ENCODE peak calls at places on chromosomes 5 and 9, in six cellular contexts. One of them, this sample, is unnamed.

GRCh38 chr5:79794347-79794746 is 104.7 kb downstream of the CMYA5 start:
- DNase-seq in transverse colon: no peak
- DNase-seq in HCT116: no peak
- DNase-seq in esophagus squamous epithelium: no peak
- DNase-seq in breast epithelium: no peak
- DNase-seq in stomach: no peak
- DNase-seq in this sample: no peak

GRCh38 chr5:120512068-120512467 is 48.0 kb downstream of the PRR16 start:
- DNase-seq in transverse colon: no peak
- DNase-seq in HCT116: no peak
- DNase-seq in esophagus squamous epithelium: no peak
- DNase-seq in breast epithelium: no peak
- DNase-seq in stomach: no peak
- DNase-seq in this sample: no peak

GRCh38 chr5:124393564-124394379 is 352.7 kb downstream of the ZNF608 start:
- DNase-seq in transverse colon: no peak
- DNase-seq in HCT116: no peak
- DNase-seq in esophagus squamous epithelium: no peak
- DNase-seq in breast epithelium: no peak
- DNase-seq in stomach: no peak
- DNase-seq in this sample: no peak

GRCh38 chr5:166695311-166695710 is 1596.1 kb upstream of the WWC1 start:
- DNase-seq in transverse colon: no peak
- DNase-seq in HCT116: no peak
- DNase-seq in esophagus squamous epithelium: no peak
- DNase-seq in breast epithelium: no peak
- DNase-seq in stomach: no peak
- DNase-seq in this sample: no peak

GRCh38 chr9:25677301-25678146 is 720 bp downstream of the TUSC1 start:
- DNase-seq in transverse colon: peak
- DNase-seq in HCT116: no peak
- DNase-seq in esophagus squamous epithelium: no peak
- DNase-seq in breast epithelium: peak
- DNase-seq in stomach: peak
- DNase-seq in this sample: peak

GRCh38 chr9:86288501-86288900 is 6.2 kb upstream of the ISCA1 start:
- DNase-seq in transverse colon: no peak
- DNase-seq in HCT116: no peak
- DNase-seq in esophagus squamous epithelium: no peak
- DNase-seq in breast epithelium: no peak
- DNase-seq in stomach: no peak
- DNase-seq in this sample: no peak

GRCh38 chr5:1435369-1435768 is 9.9 kb downstream of the SLC6A3 start:
- DNase-seq in transverse colon: no peak
- DNase-seq in HCT116: no peak
- DNase-seq in esophagus squamous epithelium: no peak
- DNase-seq in breast epithelium: no peak
- DNase-seq in stomach: no peak
- DNase-seq in this sample: no peak

GRCh38 chr9:127767405-127767804 is 11.1 kb downstream of the SH2D3C start:
- DNase-seq in transverse colon: no peak
- DNase-seq in HCT116: no peak
- DNase-seq in esophagus squamous epithelium: no peak
- DNase-seq in breast epithelium: no peak
- DNase-seq in stomach: no peak
- DNase-seq in this sample: no peak

GRCh38 chr9:114776683-114777399 is 29.0 kb downstream of the TNFSF15 start:
- DNase-seq in transverse colon: no peak
- DNase-seq in HCT116: no peak
- DNase-seq in esophagus squamous epithelium: no peak
- DNase-seq in breast epithelium: no peak
- DNase-seq in stomach: no peak
- DNase-seq in this sample: no peak

GRCh38 chr5:149646564-149646963 is 65.3 kb downstream of the ARHGEF37 start:
- DNase-seq in transverse colon: no peak
- DNase-seq in HCT116: no peak
- DNase-seq in esophagus squamous epithelium: no peak
- DNase-seq in breast epithelium: no peak
- DNase-seq in stomach: no peak
- DNase-seq in this sample: peak

GRCh38 chr5:5454405-5454804 is 31.9 kb downstream of the ICE1 start:
- DNase-seq in transverse colon: no peak
- DNase-seq in HCT116: no peak
- DNase-seq in esophagus squamous epithelium: no peak
- DNase-seq in breast epithelium: no peak
- DNase-seq in stomach: no peak
- DNase-seq in this sample: no peak

DNA sequence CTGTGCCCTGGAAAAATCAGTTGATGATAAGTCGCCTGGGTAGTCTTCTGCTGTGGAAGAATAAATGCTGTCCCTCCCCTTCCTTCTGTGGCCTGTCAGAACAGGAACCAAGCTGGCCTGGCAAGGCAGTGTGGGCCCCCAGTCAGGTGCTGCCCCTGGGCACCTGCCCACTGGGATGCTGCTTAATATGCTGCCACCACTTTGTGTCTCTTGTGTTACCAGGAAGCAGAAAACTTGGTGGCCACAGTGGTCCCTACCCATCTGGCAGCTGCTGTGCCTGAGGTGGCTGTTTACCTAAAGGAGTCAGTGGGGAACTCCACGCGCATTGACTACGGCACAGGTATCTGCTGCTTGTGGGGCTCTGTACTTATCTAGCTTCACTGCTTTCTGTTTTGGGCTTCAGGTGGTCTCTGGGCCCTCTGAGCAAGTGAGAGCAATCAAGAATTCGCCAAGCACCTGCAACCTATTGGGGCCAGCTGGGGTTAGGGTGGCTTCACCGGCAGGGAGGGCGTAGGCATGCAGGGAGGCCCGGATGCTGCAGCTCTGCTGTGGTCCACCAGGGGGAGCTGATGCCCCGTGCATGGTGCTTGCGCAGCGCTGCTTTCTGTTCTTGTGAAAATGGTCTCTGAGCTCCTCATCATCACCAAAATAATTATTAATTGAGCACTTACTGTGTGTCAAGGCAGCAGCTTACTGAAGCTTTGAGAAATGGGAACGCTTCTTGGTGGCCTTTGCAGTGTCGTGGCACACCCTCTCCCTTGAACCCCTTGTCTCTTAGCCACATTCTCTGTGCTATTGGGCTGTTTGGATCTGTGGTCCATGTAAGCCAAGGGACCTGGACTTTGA is 20.3 kb downstream of the PTPA start:
- DNase-seq in transverse colon: peak
- DNase-seq in HCT116: peak
- DNase-seq in esophagus squamous epithelium: no peak
- DNase-seq in breast epithelium: peak
- DNase-seq in stomach: peak
- DNase-seq in this sample: peak
- TF ChIP-seq POLR2A in transverse colon: no peak
- TF ChIP-seq POLR2A in HCT116: no peak
- TF ChIP-seq POLR2A in esophagus squamous epithelium: no peak
- TF ChIP-seq POLR2A in breast epithelium: no peak
- TF ChIP-seq POLR2A in stomach: no peak
- TF ChIP-seq POLR2A in this sample: no peak

GRCh38 chr5:131379071-131379538 is 115.3 kb downstream of the CDC42SE2 start:
- DNase-seq in transverse colon: no peak
- DNase-seq in HCT116: no peak
- DNase-seq in esophagus squamous epithelium: no peak
- DNase-seq in breast epithelium: no peak
- DNase-seq in stomach: no peak
- DNase-seq in this sample: no peak
- TF ChIP-seq POLR2A in transverse colon: no peak
- TF ChIP-seq POLR2A in HCT116: no peak
- TF ChIP-seq POLR2A in esophagus squamous epithelium: no peak
- TF ChIP-seq POLR2A in breast epithelium: no peak
- TF ChIP-seq POLR2A in stomach: no peak
- TF ChIP-seq POLR2A in this sample: no peak

DNA sequence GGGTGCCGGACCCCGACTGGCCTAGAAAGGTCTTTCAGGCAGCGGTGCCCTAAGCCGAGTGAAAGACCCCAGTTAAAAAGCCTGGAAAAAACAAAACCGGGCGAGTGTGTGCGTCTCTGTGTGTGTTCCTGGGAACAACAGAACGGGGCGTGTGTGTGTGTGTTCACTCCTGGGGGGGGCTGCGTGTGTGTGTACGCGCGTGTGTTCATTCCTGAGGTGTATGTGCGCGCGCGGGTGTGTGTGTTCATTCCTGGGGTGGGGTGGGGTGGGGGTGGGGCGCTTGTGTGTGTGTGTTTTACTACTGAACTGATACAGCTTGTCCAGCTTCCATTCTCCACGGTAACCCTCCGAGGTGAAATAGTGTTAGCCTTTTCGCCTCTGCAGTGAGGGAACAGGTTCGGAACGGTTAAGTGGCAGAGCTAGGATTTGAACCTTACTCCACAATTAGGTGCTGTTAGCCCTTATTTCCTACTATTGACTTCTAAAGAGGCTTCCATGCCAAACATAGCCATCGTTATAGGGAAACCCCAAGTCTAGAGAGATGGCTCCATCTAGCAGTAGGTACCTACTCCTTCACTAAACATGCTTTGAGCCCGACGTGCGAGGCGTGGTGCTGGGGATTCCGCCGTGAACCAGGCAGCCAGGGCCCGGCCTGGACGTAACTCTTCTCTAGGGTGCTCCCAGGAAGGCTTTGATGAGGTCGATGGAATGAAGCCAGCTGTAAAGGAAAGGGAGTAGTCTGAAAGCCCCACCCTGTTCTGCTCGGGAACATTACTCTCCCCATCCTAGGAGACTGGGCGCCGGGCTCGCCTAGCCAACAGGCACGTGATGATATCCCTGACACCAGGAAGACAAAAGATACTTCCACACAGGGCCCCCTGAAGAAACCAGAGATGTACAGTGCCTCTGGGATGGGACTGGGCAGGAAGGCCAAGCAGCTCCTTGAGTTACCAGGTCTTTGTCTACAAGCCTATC is 734 bp upstream of the SKP1 start:
- DNase-seq in transverse colon: peak
- DNase-seq in HCT116: peak
- DNase-seq in esophagus squamous epithelium: peak
- DNase-seq in breast epithelium: peak
- DNase-seq in stomach: peak
- DNase-seq in this sample: peak
- TF ChIP-seq POLR2A in transverse colon: peak
- TF ChIP-seq POLR2A in HCT116: peak
- TF ChIP-seq POLR2A in esophagus squamous epithelium: peak
- TF ChIP-seq POLR2A in breast epithelium: no peak
- TF ChIP-seq POLR2A in stomach: no peak
- TF ChIP-seq POLR2A in this sample: no peak

DNA sequence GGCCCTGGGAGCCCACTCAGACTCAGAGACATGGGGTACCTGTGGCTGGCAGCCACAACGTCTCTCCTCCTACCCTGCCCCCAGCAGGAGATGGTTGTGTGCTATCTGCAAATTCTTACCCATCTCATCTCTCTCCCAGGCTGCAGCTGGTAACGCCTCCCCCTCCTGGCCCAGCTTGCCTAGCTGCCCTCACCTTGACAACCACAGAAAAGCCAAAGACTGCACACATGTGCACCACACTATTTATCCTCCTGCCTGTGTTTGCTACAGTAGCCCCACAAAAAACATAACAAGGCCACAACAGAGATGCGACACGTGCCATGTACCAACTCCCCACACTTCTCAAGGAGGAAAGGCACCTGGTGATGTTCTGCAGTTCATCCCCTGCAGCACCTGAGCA is 168.9 kb downstream of the C5orf15 start:
- DNase-seq in transverse colon: no peak
- DNase-seq in HCT116: no peak
- DNase-seq in esophagus squamous epithelium: no peak
- DNase-seq in breast epithelium: no peak
- DNase-seq in stomach: no peak
- DNase-seq in this sample: no peak
- TF ChIP-seq POLR2A in transverse colon: no peak
- TF ChIP-seq POLR2A in HCT116: no peak
- TF ChIP-seq POLR2A in esophagus squamous epithelium: no peak
- TF ChIP-seq POLR2A in breast epithelium: no peak
- TF ChIP-seq POLR2A in stomach: no peak
- TF ChIP-seq POLR2A in this sample: no peak

GRCh38 chr5:141944086-141944485 is 13.9 kb downstream of the PCDH12 start:
- DNase-seq in transverse colon: no peak
- DNase-seq in HCT116: no peak
- DNase-seq in esophagus squamous epithelium: no peak
- DNase-seq in breast epithelium: no peak
- DNase-seq in stomach: no peak
- DNase-seq in this sample: no peak
- TF ChIP-seq POLR2A in transverse colon: no peak
- TF ChIP-seq POLR2A in HCT116: no peak
- TF ChIP-seq POLR2A in esophagus squamous epithelium: no peak
- TF ChIP-seq POLR2A in breast epithelium: no peak
- TF ChIP-seq POLR2A in stomach: no peak
- TF ChIP-seq POLR2A in this sample: no peak

This sample was measured in lower leg skin.